ENCODE peak calls at places on chromosomes 12 and 14, in eight cellular contexts. F is tibial nerve, V is tibial artery, Q is cardiac muscle cell, U is neural progenitor cell, A is sigmoid colon, R is transverse colon, T is ovary. K is an unnamed sample.

GRCh38 chr12:80187660-80188090 is 88.3 kb downstream of the OTOGL start:
- DNase-seq in V (no peak), U (no peak), F (no peak), Q (peak; percentile 78), A (no peak), T (no peak), R (no peak), K (no peak)

GRCh38 chr12:45051490-45052105 is 699 bp upstream of the DBX2 start:
- DNase-seq in A (no peak), U (peak; percentile 9), T (no peak), Q (no peak), V (no peak), R (no peak), F (no peak), K (no peak)

GRCh38 chr14:33711761-33712160 is 239.1 kb downstream of the EGLN3 start:
- DNase-seq in U (no peak), A (no peak), V (no peak), F (no peak), Q (no peak), R (no peak), T (no peak), K (no peak)

GRCh38 chr14:34075095-34075744 is 124.3 kb upstream of the EGLN3 start:
- DNase-seq in F (no peak), R (no peak), V (no peak), A (no peak), Q (no peak), T (no peak), U (no peak), K (no peak)

GRCh38 chr12:66111605-66112004 is 18.9 kb downstream of the LLPH start:
- DNase-seq in Q (no peak), R (no peak), U (no peak), F (no peak), V (no peak), A (no peak), T (no peak), K (no peak)

GRCh38 chr14:100818221-100818699 is 7.7 kb upstream of the MEG3 start:
- DNase-seq in T (no peak), A (no peak), F (no peak), Q (no peak), R (no peak), V (no peak), U (no peak), K (no peak)

GRCh38 chr12:57149309-57149900 is 2.0 kb upstream of the LRP1-AS start:
- DNase-seq in T (peak; percentile 87), V (peak; percentile 94), F (peak; percentile 69), A (peak; percentile 95), U (no peak), Q (no peak), R (peak; percentile 77), K (no peak)

GRCh38 chr14:67459336-67459735 is 29.2 kb downstream of the TMEM229B start:
- DNase-seq in U (no peak), A (no peak), Q (no peak), F (no peak), T (no peak), R (no peak), V (no peak), K (no peak)

GRCh38 chr14:68474741-68475140 is 318.1 kb downstream of the ZFP36L1 start:
- DNase-seq in F (no peak), Q (no peak), A (no peak), T (no peak), R (no peak), V (no peak), U (no peak), K (no peak)

GRCh38 chr12:116691205-116691604 is 46.7 kb downstream of the SPRING1 start:
- DNase-seq in Q (no peak), A (no peak), U (no peak), V (no peak), F (no peak), R (no peak), T (no peak), K (no peak)

GRCh38 chr14:86003998-86004397 is 474.1 kb downstream of the FLRT2 start:
- DNase-seq in V (no peak), T (no peak), Q (no peak), F (no peak), A (no peak), R (no peak), U (no peak), K (no peak)

GRCh38 chr12:5428332-5429221 is 3.3 kb upstream of the NTF3 start:
- DNase-seq in U (peak; percentile 70), A (no peak), T (no peak), R (no peak), V (no peak), Q (peak; percentile 62), F (no peak), K (peak; percentile 71)

GRCh38 chr14:51750542-51750941 is 98.8 kb downstream of the FRMD6 start:
- DNase-seq in A (no peak), T (no peak), F (no peak), V (no peak), U (peak; percentile 28), Q (peak; percentile 5), R (no peak), K (peak; percentile 56)

GRCh38 chr12:66279127-66279712 is 23.1 kb upstream of the HELB start:
- DNase-seq in Q (peak; percentile 49), F (no peak), T (no peak), U (peak; percentile 16), R (no peak), A (no peak), V (no peak), K (peak; percentile 45)

GRCh38 chr12:127162902-127163301 is 1104.1 kb upstream of the TMEM132C start:
- DNase-seq in U (no peak), F (no peak), Q (no peak), V (no peak), T (no peak), R (no peak), A (no peak), K (no peak)

GRCh38 chr14:88552859-88553258 is 1.9 kb downstream of the PTPN21 start:
- DNase-seq in Q (no peak), V (no peak), A (no peak), U (no peak), T (no peak), F (no peak), R (no peak), K (no peak)

GRCh38 chr12:44589697-44590096 is 286.4 kb downstream of the NELL2 start:
- DNase-seq in V (no peak), A (no peak), T (no peak), R (no peak), F (no peak), U (no peak), Q (no peak), K (no peak)

GRCh38 chr14:97267509-97267908 is 470.3 kb downstream of the VRK1 start:
- DNase-seq in U (no peak), A (no peak), R (no peak), Q (no peak), T (no peak), V (no peak), F (no peak), K (no peak)

GRCh38 chr12:118397693-118398440 is 21.5 kb downstream of the SUDS3 start:
- DNase-seq in V (no peak), T (no peak), R (no peak), Q (no peak), F (no peak), A (no peak), U (no peak), K (no peak)
- H3K36me3 ChIP-seq in V (peaks cover 46% of the 10 kb centered on the region), T (no peaks in the 10 kb centered on the region), R (no peaks in the 10 kb centered on the region), Q (peaks cover 47% of the 10 kb centered on the region), F (peaks cover 83% of the 10 kb centered on the region), A (peaks cover 3% of the 10 kb centered on the region), U (no peaks in the 10 kb centered on the region), K (peaks cover 62% of the 10 kb centered on the region)

DNA sequence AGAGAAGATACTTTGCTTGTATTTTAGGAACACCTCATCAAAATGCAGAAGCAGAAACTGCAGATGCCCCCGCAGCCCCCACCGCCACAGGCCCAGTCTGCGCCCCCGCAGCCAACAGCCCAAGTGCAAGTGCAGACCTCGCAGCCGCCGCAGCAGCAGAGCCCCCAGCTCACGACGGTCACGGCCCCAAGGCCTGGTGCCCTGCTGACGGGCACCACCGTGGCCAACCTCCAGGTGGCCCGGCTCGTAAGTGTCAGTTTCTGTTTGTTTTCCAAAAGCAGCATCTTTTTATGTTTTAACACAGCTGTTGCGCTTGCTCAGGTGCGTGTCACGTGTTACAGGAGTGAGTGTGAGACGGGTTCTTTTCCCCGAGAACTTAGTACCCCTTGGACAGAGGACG is 79.5 kb downstream of the DDX51 start:
- DNase-seq in T (no peak), F (no peak), V (no peak), A (no peak), Q (no peak), U (no peak), R (no peak), K (no peak)
- H3K36me3 ChIP-seq in T (no peaks in the 10 kb centered on the region), F (peaks cover 100% of the 10 kb centered on the region), V (peaks cover 64% of the 10 kb centered on the region), A (peaks cover 39% of the 10 kb centered on the region), Q (peaks cover 28% of the 10 kb centered on the region), U (no peaks in the 10 kb centered on the region), R (no peaks in the 10 kb centered on the region), K (peaks cover 68% of the 10 kb centered on the region)

DNA sequence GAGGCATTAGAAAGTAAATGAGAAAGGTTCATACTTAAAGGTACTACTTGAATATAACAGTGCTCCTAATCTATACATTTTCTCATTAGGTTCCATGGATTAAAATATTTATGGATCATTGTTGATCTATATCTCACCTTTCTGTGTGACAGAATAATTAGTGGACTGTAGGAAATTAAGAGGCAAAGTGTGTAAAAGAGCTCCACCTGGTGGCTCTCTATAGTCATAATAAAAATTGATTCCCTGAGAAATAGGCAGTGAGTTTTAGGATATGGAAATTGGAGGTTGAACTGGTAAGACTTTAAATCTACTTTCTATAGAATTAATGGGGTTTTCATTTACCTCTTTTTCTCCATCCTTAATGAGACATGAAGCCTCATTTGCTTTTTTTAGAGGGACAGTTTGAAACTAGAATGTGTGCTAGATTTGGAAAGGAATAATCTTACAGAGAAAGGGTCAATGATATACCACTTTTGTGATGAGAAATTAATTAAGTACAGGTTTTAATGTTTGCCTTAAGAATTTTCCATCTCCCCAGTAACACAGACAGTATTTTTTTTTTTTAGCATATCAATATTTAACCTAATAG is 11.8 kb upstream of the DERA start:
- DNase-seq in A (no peak), U (peak; percentile 38), T (no peak), Q (peak; percentile 45), R (no peak), F (no peak), V (no peak), K (no peak)
- H3K36me3 ChIP-seq in A (peaks cover 13% of the 10 kb centered on the region), U (peaks cover 45% of the 10 kb centered on the region), T (no peaks in the 10 kb centered on the region), Q (peaks cover 82% of the 10 kb centered on the region), R (no peaks in the 10 kb centered on the region), F (peaks cover 74% of the 10 kb centered on the region), V (peaks cover 52% of the 10 kb centered on the region), K (peaks cover 78% of the 10 kb centered on the region)

GRCh38 chr12:7152818-7153217 is 22.6 kb downstream of the CLSTN3 start:
- DNase-seq in A (no peak), Q (no peak), T (no peak), U (no peak), F (no peak), V (no peak), R (no peak), K (no peak)
- H3K36me3 ChIP-seq in A (no peaks in the 10 kb centered on the region), Q (no peaks in the 10 kb centered on the region), T (no peaks in the 10 kb centered on the region), U (no peaks in the 10 kb centered on the region), F (peaks cover 87% of the 10 kb centered on the region), V (no peaks in the 10 kb centered on the region), R (no peaks in the 10 kb centered on the region), K (peaks cover 40% of the 10 kb centered on the region)